ENCODE peak calls at places on chromosomes 16 and 17, in five cellular contexts. A, J, B, R and G are unnamed samples.

GRCh38 chr17:35736236-35736635 is 4.8 kb downstream of the RASL10B start:
- DNase-seq in A (no peak), J (no peak), B (no peak), R (no peak), G (no peak)

GRCh38 chr16:2026461-2027023 is at the start of gene NHERF2:
- DNase-seq in A (no peak), J (no peak), B (no peak), R (peak), G (no peak)

GRCh38 chr17:66351053-66351452 is 48.6 kb downstream of the PRKCA start:
- DNase-seq in A (no peak), J (no peak), B (no peak), R (no peak), G (no peak)

GRCh38 chr17:35257080-35257701 is 14.3 kb downstream of the SLFN5 start:
- DNase-seq in A (peak), J (peak), B (peak), R (peak), G (no peak)

GRCh38 chr17:75289832-75290337 is 652 bp upstream of the SLC25A19 start:
- DNase-seq in A (no peak), J (peak), B (peak), R (peak), G (no peak)

GRCh38 chr17:1252203-1252608 is 18.0 kb upstream of the BHLHA9 start:
- DNase-seq in A (no peak), J (no peak), B (no peak), R (no peak), G (no peak)

GRCh38 chr16:15460601-15461000 is 26.2 kb downstream of the BMERB1 start:
- DNase-seq in A (no peak), J (no peak), B (no peak), R (no peak), G (no peak)

GRCh38 chr16:75251280-75252048 is at the start of gene BCAR1:
- DNase-seq in A (peak), J (peak), B (peak), R (peak), G (peak)

GRCh38 chr17:42475853-42476252 is 17.2 kb downstream of the ATP6V0A1 start:
- DNase-seq in A (no peak), J (no peak), B (no peak), R (no peak), G (no peak)

GRCh38 chr17:10652984-10653680 is 4.0 kb downstream of the MYH3 start:
- DNase-seq in A (no peak), J (no peak), B (no peak), R (no peak), G (no peak)

GRCh38 chr16:54160939-54161897 is 125.4 kb downstream of the IRX3 start:
- DNase-seq in A (no peak), J (no peak), B (no peak), R (no peak), G (no peak)

GRCh38 chr16:17252064-17252463 is 218.7 kb downstream of the XYLT1 start:
- DNase-seq in A (no peak), J (no peak), B (no peak), R (no peak), G (no peak)

GRCh38 chr16:66610111-66610820 is 5.8 kb downstream of the CMTM3 start:
- DNase-seq in A (no peak), J (no peak), B (no peak), R (no peak), G (no peak)

GRCh38 chr16:57986196-57986595 is 14.3 kb downstream of the ZNF319 start:
- DNase-seq in A (no peak), J (no peak), B (no peak), R (no peak), G (no peak)

GRCh38 chr17:9646556-9646905 is 1.2 kb downstream of the USP43 start:
- DNase-seq in A (no peak), J (no peak), B (no peak), R (no peak), G (no peak)

GRCh38 chr17:7413346-7413985 is 5.8 kb downstream of the NLGN2 start:
- DNase-seq in A (no peak), J (peak), B (peak), R (peak), G (no peak)

GRCh38 chr16:57618306-57619132 is 9.9 kb upstream of the ADGRG1 start:
- DNase-seq in A (no peak), J (peak), B (no peak), R (peak), G (no peak)

GRCh38 chr16:3065742-3066439 is 451 bp downstream of the IL32 start:
- DNase-seq in A (no peak), J (no peak), B (no peak), R (no peak), G (no peak)

GRCh38 chr16:85844786-85845185 is 45.3 kb downstream of the COX4I1 start:
- DNase-seq in A (no peak), J (no peak), B (no peak), R (no peak), G (no peak)

GRCh38 chr16:81838794-81839193 is 59.7 kb downstream of the PLCG2 start:
- DNase-seq in A (no peak), J (peak), B (peak), R (peak), G (no peak)

GRCh38 chr17:40651939-40652338 is 4.3 kb upstream of the SMARCE1 start:
- DNase-seq in A (no peak), J (no peak), B (no peak), R (no peak), G (no peak)

GRCh38 chr17:6528557-6528956 is 27.8 kb downstream of the PITPNM3 start:
- DNase-seq in A (no peak), J (no peak), B (no peak), R (no peak), G (no peak)